ENCODE peak calls at places on chromosomes 2 and 18, in four cellular contexts. C, O, V and P are unnamed samples.

GRCh38 chr2:168336786-168337388 is 89.5 kb upstream of the STK39 start:
- DNase-seq in V (no peak), C (no peak), O (peak), P (no peak)

GRCh38 chr18:37179384-37179783 is 350.5 kb downstream of the KIAA1328 start:
- DNase-seq in C (no peak), V (no peak), O (no peak), P (no peak)

GRCh38 chr18:41767960-41768359 is 187.1 kb upstream of the PIK3C3 start:
- DNase-seq in C (no peak), O (no peak), V (no peak), P (no peak)

GRCh38 chr2:36330456-36331395 is 24.9 kb upstream of the CRIM1 start:
- DNase-seq in V (no peak), O (no peak), C (no peak), P (no peak)

GRCh38 chr2:10007440-10007839 is 35.9 kb upstream of the KLF11 start:
- DNase-seq in O (no peak), C (no peak), V (no peak), P (no peak)

GRCh38 chr18:378039-378438 is 110.2 kb upstream of the THOC1 start:
- DNase-seq in C (peak), V (no peak), O (no peak), P (no peak)

GRCh38 chr2:176488446-176488845 is 219.2 kb downstream of the MTX2 start:
- DNase-seq in V (no peak), C (no peak), O (no peak), P (no peak)

GRCh38 chr2:227036527-227036926 is 127.5 kb downstream of the COL4A4 start:
- DNase-seq in C (no peak), V (no peak), O (no peak), P (no peak)